ENCODE peak calls at places on chromosomes 3 and 15, in seven cellular contexts. One of them, this sample, is unnamed.

GRCh38 chr3:183370391-183370790 is 58.0 kb downstream of the MCF2L2 start:
- DNase-seq in transverse colon: no peak
- DNase-seq in H9: no peak
- DNase-seq in brain microvascular endothelial cell: no peak
- DNase-seq in body of pancreas: no peak
- DNase-seq in dorsolateral prefrontal cortex: no peak
- DNase-seq in kidney: no peak
- DNase-seq in this sample: peak

GRCh38 chr3:46675843-46676567 is 17.5 kb downstream of the ALS2CL start:
- DNase-seq in kidney: peak
- DNase-seq in brain microvascular endothelial cell: no peak
- DNase-seq in H9: no peak
- DNase-seq in dorsolateral prefrontal cortex: no peak
- DNase-seq in transverse colon: no peak
- DNase-seq in body of pancreas: no peak
- DNase-seq in this sample: no peak

GRCh38 chr15:88187195-88187594 is 69.3 kb downstream of the NTRK3 start:
- DNase-seq in transverse colon: no peak
- DNase-seq in body of pancreas: no peak
- DNase-seq in H9: no peak
- DNase-seq in kidney: no peak
- DNase-seq in brain microvascular endothelial cell: no peak
- DNase-seq in dorsolateral prefrontal cortex: peak
- DNase-seq in this sample: no peak

GRCh38 chr3:48538451-48538850 is 18.2 kb downstream of the PFKFB4 start:
- DNase-seq in transverse colon: no peak
- DNase-seq in kidney: peak
- DNase-seq in dorsolateral prefrontal cortex: no peak
- DNase-seq in brain microvascular endothelial cell: no peak
- DNase-seq in body of pancreas: no peak
- DNase-seq in H9: no peak
- DNase-seq in this sample: no peak

GRCh38 chr3:169203631-169204550 is 459.6 kb downstream of the MECOM start:
- DNase-seq in kidney: no peak
- DNase-seq in brain microvascular endothelial cell: no peak
- DNase-seq in body of pancreas: no peak
- DNase-seq in H9: no peak
- DNase-seq in dorsolateral prefrontal cortex: no peak
- DNase-seq in transverse colon: no peak
- DNase-seq in this sample: no peak

GRCh38 chr3:133890037-133890436 is 5.6 kb downstream of the RAB6B start:
- DNase-seq in kidney: no peak
- DNase-seq in body of pancreas: no peak
- DNase-seq in transverse colon: no peak
- DNase-seq in H9: no peak
- DNase-seq in dorsolateral prefrontal cortex: no peak
- DNase-seq in brain microvascular endothelial cell: no peak
- DNase-seq in this sample: no peak

GRCh38 chr15:43538091-43538490 is 20.7 kb downstream of the MAP1A start:
- DNase-seq in H9: no peak
- DNase-seq in dorsolateral prefrontal cortex: no peak
- DNase-seq in transverse colon: no peak
- DNase-seq in brain microvascular endothelial cell: no peak
- DNase-seq in kidney: no peak
- DNase-seq in body of pancreas: no peak
- DNase-seq in this sample: no peak

GRCh38 chr3:60160105-60160791 is 1091.0 kb downstream of the FHIT start:
- DNase-seq in body of pancreas: no peak
- DNase-seq in kidney: no peak
- DNase-seq in transverse colon: no peak
- DNase-seq in H9: no peak
- DNase-seq in dorsolateral prefrontal cortex: no peak
- DNase-seq in brain microvascular endothelial cell: no peak
- DNase-seq in this sample: no peak

GRCh38 chr3:102715030-102715697 is 280.3 kb downstream of the ZPLD1 start:
- DNase-seq in body of pancreas: no peak
- DNase-seq in H9: no peak
- DNase-seq in brain microvascular endothelial cell: no peak
- DNase-seq in kidney: no peak
- DNase-seq in transverse colon: no peak
- DNase-seq in dorsolateral prefrontal cortex: no peak
- DNase-seq in this sample: peak

GRCh38 chr3:111758642-111759041 is 100.4 kb upstream of the PHLDB2 start:
- DNase-seq in body of pancreas: no peak
- DNase-seq in H9: no peak
- DNase-seq in kidney: no peak
- DNase-seq in dorsolateral prefrontal cortex: no peak
- DNase-seq in brain microvascular endothelial cell: peak
- DNase-seq in transverse colon: no peak
- DNase-seq in this sample: peak

GRCh38 chr15:67164811-67165652 is 89.4 kb downstream of the AAGAB start:
- DNase-seq in brain microvascular endothelial cell: peak
- DNase-seq in body of pancreas: no peak
- DNase-seq in kidney: peak
- DNase-seq in H9: peak
- DNase-seq in transverse colon: no peak
- DNase-seq in dorsolateral prefrontal cortex: no peak
- DNase-seq in this sample: no peak

GRCh38 chr3:40432793-40433192 is 24.3 kb upstream of the RPL14 start:
- DNase-seq in kidney: no peak
- DNase-seq in transverse colon: no peak
- DNase-seq in body of pancreas: no peak
- DNase-seq in H9: no peak
- DNase-seq in dorsolateral prefrontal cortex: no peak
- DNase-seq in brain microvascular endothelial cell: no peak
- DNase-seq in this sample: no peak

GRCh38 chr3:124811441-124811840 is 75.7 kb downstream of the ITGB5 start:
- DNase-seq in transverse colon: no peak
- DNase-seq in kidney: no peak
- DNase-seq in brain microvascular endothelial cell: peak
- DNase-seq in dorsolateral prefrontal cortex: no peak
- DNase-seq in H9: no peak
- DNase-seq in body of pancreas: no peak
- DNase-seq in this sample: no peak

GRCh38 chr3:197541756-197542539 is 13.8 kb downstream of the BDH1 start:
- DNase-seq in body of pancreas: peak
- DNase-seq in transverse colon: no peak
- DNase-seq in kidney: no peak
- DNase-seq in dorsolateral prefrontal cortex: peak
- DNase-seq in brain microvascular endothelial cell: peak
- DNase-seq in H9: peak
- DNase-seq in this sample: peak

GRCh38 chr15:89197503-89197971 is 23.8 kb downstream of the RLBP1 start:
- DNase-seq in transverse colon: peak
- DNase-seq in brain microvascular endothelial cell: no peak
- DNase-seq in kidney: no peak
- DNase-seq in dorsolateral prefrontal cortex: peak
- DNase-seq in H9: peak
- DNase-seq in body of pancreas: peak
- DNase-seq in this sample: peak

GRCh38 chr15:38696790-38697495 is 132.3 kb upstream of the RASGRP1 start:
- DNase-seq in H9: no peak
- DNase-seq in dorsolateral prefrontal cortex: no peak
- DNase-seq in body of pancreas: no peak
- DNase-seq in brain microvascular endothelial cell: no peak
- DNase-seq in kidney: no peak
- DNase-seq in transverse colon: no peak
- DNase-seq in this sample: no peak

GRCh38 chr3:49906004-49906860 is 2.6 kb upstream of the MST1R start:
- DNase-seq in body of pancreas: peak
- DNase-seq in transverse colon: peak
- DNase-seq in H9: peak
- DNase-seq in brain microvascular endothelial cell: peak
- DNase-seq in dorsolateral prefrontal cortex: peak
- DNase-seq in kidney: peak
- DNase-seq in this sample: peak

GRCh38 chr3:178618197-178618596 is 82.0 kb downstream of the KCNMB2 start:
- DNase-seq in kidney: no peak
- DNase-seq in body of pancreas: no peak
- DNase-seq in dorsolateral prefrontal cortex: no peak
- DNase-seq in brain microvascular endothelial cell: no peak
- DNase-seq in transverse colon: no peak
- DNase-seq in H9: no peak
- DNase-seq in this sample: peak

GRCh38 chr3:147654827-147655226 is 245.7 kb downstream of the ZIC1 start:
- DNase-seq in H9: no peak
- DNase-seq in brain microvascular endothelial cell: peak
- DNase-seq in dorsolateral prefrontal cortex: no peak
- DNase-seq in transverse colon: no peak
- DNase-seq in body of pancreas: no peak
- DNase-seq in kidney: no peak
- DNase-seq in this sample: no peak

GRCh38 chr15:29815000-29815704 is 7.1 kb downstream of the TJP1 start:
- DNase-seq in dorsolateral prefrontal cortex: no peak
- DNase-seq in H9: no peak
- DNase-seq in body of pancreas: peak
- DNase-seq in brain microvascular endothelial cell: peak
- DNase-seq in kidney: no peak
- DNase-seq in transverse colon: no peak
- DNase-seq in this sample: no peak

GRCh38 chr15:59594493-59594942 is 17.1 kb upstream of the GCNT3 start:
- DNase-seq in dorsolateral prefrontal cortex: no peak
- DNase-seq in transverse colon: peak
- DNase-seq in H9: no peak
- DNase-seq in brain microvascular endothelial cell: peak
- DNase-seq in kidney: no peak
- DNase-seq in body of pancreas: peak
- DNase-seq in this sample: peak

GRCh38 chr3:97979610-97980009 is 7.4 kb upstream of the RIOX2 start:
- DNase-seq in H9: peak
- DNase-seq in transverse colon: no peak
- DNase-seq in body of pancreas: no peak
- DNase-seq in brain microvascular endothelial cell: no peak
- DNase-seq in dorsolateral prefrontal cortex: no peak
- DNase-seq in kidney: no peak
- DNase-seq in this sample: no peak
- TF ChIP-seq CTCF in H9: peak
- TF ChIP-seq CTCF in transverse colon: no peak
- TF ChIP-seq CTCF in body of pancreas: no peak
- TF ChIP-seq CTCF in brain microvascular endothelial cell: no peak
- TF ChIP-seq CTCF in dorsolateral prefrontal cortex: no peak
- TF ChIP-seq CTCF in kidney: no peak
- TF ChIP-seq CTCF in this sample: no peak

DNA sequence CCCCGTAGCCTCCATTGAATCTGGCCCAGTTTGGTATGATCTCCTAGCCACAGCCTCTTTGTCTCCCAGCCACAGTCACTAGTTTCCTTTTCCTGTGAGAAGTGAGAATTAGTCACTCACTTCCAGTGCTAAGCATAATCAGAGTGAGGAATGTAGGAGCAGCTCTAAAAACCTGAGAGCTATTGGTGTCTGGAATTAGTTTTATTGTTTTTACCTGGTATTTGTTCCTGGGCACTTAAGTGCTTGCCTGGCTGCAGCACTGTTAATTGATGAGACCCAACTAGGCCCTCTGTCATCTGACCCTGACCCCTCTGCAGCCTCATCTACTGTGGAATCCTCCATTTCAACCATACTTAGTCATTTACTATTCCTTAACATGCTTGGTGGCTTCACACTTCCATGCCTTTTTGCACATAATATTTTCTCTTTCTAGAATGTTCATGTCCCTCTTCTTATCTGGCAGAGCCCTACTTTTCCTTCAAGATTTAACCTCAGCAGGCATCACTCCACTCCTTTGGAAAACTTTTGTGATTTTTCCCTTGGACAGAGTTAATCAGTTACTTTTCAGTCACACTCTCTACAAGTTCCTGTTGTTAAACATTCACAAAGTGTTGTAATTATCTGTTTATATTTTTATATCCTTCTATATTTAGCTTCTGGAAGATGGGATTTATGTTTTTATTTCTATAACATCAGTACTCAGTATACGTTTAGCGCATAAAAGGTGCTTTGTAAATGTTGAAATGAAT is 48.8 kb downstream of the PDE8A start:
- DNase-seq in H9: no peak
- DNase-seq in dorsolateral prefrontal cortex: no peak
- DNase-seq in brain microvascular endothelial cell: peak
- DNase-seq in kidney: no peak
- DNase-seq in transverse colon: no peak
- DNase-seq in body of pancreas: no peak
- DNase-seq in this sample: peak
- H3K27ac ChIP-seq in H9: no peak
- H3K27ac ChIP-seq in dorsolateral prefrontal cortex: peak
- H3K27ac ChIP-seq in brain microvascular endothelial cell: peak
- H3K27ac ChIP-seq in kidney: peak
- H3K27ac ChIP-seq in transverse colon: peak
- H3K27ac ChIP-seq in body of pancreas: peak
- H3K27ac ChIP-seq in this sample: no peak

GRCh38 chr15:74995779-74996765 is 709 bp downstream of the SCAMP5 start:
- DNase-seq in body of pancreas: peak
- DNase-seq in kidney: no peak
- DNase-seq in brain microvascular endothelial cell: no peak
- DNase-seq in dorsolateral prefrontal cortex: peak
- DNase-seq in transverse colon: peak
- DNase-seq in H9: peak
- DNase-seq in this sample: no peak
- TF ChIP-seq CTCF in body of pancreas: peak
- TF ChIP-seq CTCF in kidney: no peak
- TF ChIP-seq CTCF in brain microvascular endothelial cell: no peak
- TF ChIP-seq CTCF in dorsolateral prefrontal cortex: no peak
- TF ChIP-seq CTCF in transverse colon: no peak
- TF ChIP-seq CTCF in H9: peak
- TF ChIP-seq CTCF in this sample: no peak

DNA sequence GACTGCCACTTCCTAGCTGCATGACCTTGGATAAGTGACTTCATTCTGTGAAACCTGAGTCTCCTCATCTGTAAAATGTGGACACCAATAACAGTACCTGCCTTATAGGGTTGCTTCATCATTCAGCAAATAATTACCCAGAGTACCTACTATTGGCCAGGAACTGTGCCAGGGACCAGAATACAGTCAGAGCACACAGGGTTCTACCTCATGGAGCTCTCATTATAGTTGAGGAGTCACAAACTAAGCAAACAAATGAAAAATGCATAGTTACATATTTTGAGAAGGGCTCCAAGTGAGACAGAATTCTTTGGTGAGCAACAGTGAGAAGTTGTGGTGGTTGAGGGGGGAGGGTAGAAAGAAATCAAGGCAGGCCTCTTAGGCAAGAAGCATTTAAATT is 308.6 kb upstream of the WNT5A start:
- DNase-seq in brain microvascular endothelial cell: peak
- DNase-seq in kidney: no peak
- DNase-seq in body of pancreas: no peak
- DNase-seq in dorsolateral prefrontal cortex: no peak
- DNase-seq in H9: no peak
- DNase-seq in transverse colon: no peak
- DNase-seq in this sample: no peak
- H3K27ac ChIP-seq in brain microvascular endothelial cell: no peak
- H3K27ac ChIP-seq in kidney: no peak
- H3K27ac ChIP-seq in body of pancreas: no peak
- H3K27ac ChIP-seq in dorsolateral prefrontal cortex: no peak
- H3K27ac ChIP-seq in H9: no peak
- H3K27ac ChIP-seq in transverse colon: no peak
- H3K27ac ChIP-seq in this sample: no peak

This sample was measured in RWPE1.